ENCODE peak calls at places on chromosomes 11 and 22, in nine cellular contexts. One of them, this sample, is unnamed.

GRCh38 chr11:1422481-1422880 is 32.7 kb downstream of the BRSK2 start:
- DNase-seq in MM.1S: no peak
- DNase-seq in hepatocyte: peak; percentile 45
- DNase-seq in HCT116: no peak
- DNase-seq in neural progenitor cell: peak; percentile 62
- DNase-seq in OCI-LY7: no peak
- DNase-seq in SK-N-SH: no peak
- DNase-seq in PC-3: peak; percentile 7
- DNase-seq in GM23338: peak; percentile 56
- DNase-seq in this sample: peak; percentile 33

GRCh38 chr22:41479671-41480396 is 10.9 kb downstream of the ACO2 start:
- DNase-seq in MM.1S: no peak
- DNase-seq in hepatocyte: peak; percentile 33
- DNase-seq in HCT116: no peak
- DNase-seq in neural progenitor cell: peak; percentile 93
- DNase-seq in OCI-LY7: no peak
- DNase-seq in SK-N-SH: no peak
- DNase-seq in PC-3: no peak
- DNase-seq in GM23338: peak; percentile 75
- DNase-seq in this sample: peak; percentile 78

GRCh38 chr11:65558785-65559509 is 788 bp upstream of the LTBP3 start:
- DNase-seq in MM.1S: no peak
- DNase-seq in hepatocyte: peak; percentile 72
- DNase-seq in HCT116: no peak
- DNase-seq in neural progenitor cell: no peak
- DNase-seq in OCI-LY7: no peak
- DNase-seq in SK-N-SH: peak; percentile 70
- DNase-seq in PC-3: no peak
- DNase-seq in GM23338: no peak
- DNase-seq in this sample: peak; percentile 79

GRCh38 chr11:72781313-72782080 is 12.3 kb downstream of the STARD10 start:
- DNase-seq in MM.1S: peak; percentile 37
- DNase-seq in hepatocyte: peak; percentile 83
- DNase-seq in HCT116: no peak
- DNase-seq in neural progenitor cell: peak; percentile 70
- DNase-seq in OCI-LY7: peak; percentile 50
- DNase-seq in SK-N-SH: peak; percentile 92
- DNase-seq in PC-3: peak; percentile 28
- DNase-seq in GM23338: peak; percentile 66
- DNase-seq in this sample: peak; percentile 34

GRCh38 chr11:30960387-30960992 is 374.3 kb upstream of the MPPED2 start:
- DNase-seq in MM.1S: peak; percentile 51
- DNase-seq in hepatocyte: peak; percentile 70
- DNase-seq in HCT116: peak; percentile 35
- DNase-seq in neural progenitor cell: peak; percentile 72
- DNase-seq in OCI-LY7: peak; percentile 2
- DNase-seq in SK-N-SH: peak; percentile 30
- DNase-seq in PC-3: peak; percentile 42
- DNase-seq in GM23338: peak; percentile 73
- DNase-seq in this sample: peak; percentile 76

GRCh38 chr11:122779047-122779629 is 59.2 kb upstream of the CRTAM start:
- DNase-seq in MM.1S: no peak
- DNase-seq in hepatocyte: no peak
- DNase-seq in HCT116: no peak
- DNase-seq in neural progenitor cell: no peak
- DNase-seq in OCI-LY7: no peak
- DNase-seq in SK-N-SH: peak; percentile 43
- DNase-seq in PC-3: no peak
- DNase-seq in GM23338: no peak
- DNase-seq in this sample: no peak

GRCh38 chr22:35838849-35839646 is 121.4 kb downstream of the APOL5 start:
- DNase-seq in MM.1S: no peak
- DNase-seq in hepatocyte: peak; percentile 71
- DNase-seq in HCT116: peak; percentile 24
- DNase-seq in neural progenitor cell: peak; percentile 68
- DNase-seq in OCI-LY7: peak; percentile 69
- DNase-seq in SK-N-SH: no peak
- DNase-seq in PC-3: peak; percentile 54
- DNase-seq in GM23338: peak; percentile 70
- DNase-seq in this sample: peak; percentile 91

GRCh38 chr11:78080084-78080817 is 589 bp upstream of the NDUFC2 start:
- DNase-seq in MM.1S: peak; percentile 8
- DNase-seq in hepatocyte: no peak
- DNase-seq in HCT116: no peak
- DNase-seq in neural progenitor cell: no peak
- DNase-seq in OCI-LY7: no peak
- DNase-seq in SK-N-SH: no peak
- DNase-seq in PC-3: no peak
- DNase-seq in GM23338: peak; percentile 8
- DNase-seq in this sample: no peak

GRCh38 chr22:24200616-24201212 is 19.4 kb downstream of the SUSD2 start:
- DNase-seq in MM.1S: no peak
- DNase-seq in hepatocyte: no peak
- DNase-seq in HCT116: peak; percentile 67
- DNase-seq in neural progenitor cell: no peak
- DNase-seq in OCI-LY7: no peak
- DNase-seq in SK-N-SH: peak; percentile 6
- DNase-seq in PC-3: peak; percentile 65
- DNase-seq in GM23338: no peak
- DNase-seq in this sample: peak; percentile 74

GRCh38 chr11:115751244-115751643 is 247.0 kb upstream of the CADM1 start:
- DNase-seq in MM.1S: no peak
- DNase-seq in hepatocyte: no peak
- DNase-seq in HCT116: no peak
- DNase-seq in neural progenitor cell: peak; percentile 68
- DNase-seq in OCI-LY7: no peak
- DNase-seq in SK-N-SH: no peak
- DNase-seq in PC-3: no peak
- DNase-seq in GM23338: no peak
- DNase-seq in this sample: no peak

GRCh38 chr11:19321351-19321750 is 80.6 kb upstream of the E2F8 start:
- DNase-seq in MM.1S: no peak
- DNase-seq in hepatocyte: no peak
- DNase-seq in HCT116: no peak
- DNase-seq in neural progenitor cell: no peak
- DNase-seq in OCI-LY7: no peak
- DNase-seq in SK-N-SH: no peak
- DNase-seq in PC-3: no peak
- DNase-seq in GM23338: peak; percentile 28
- DNase-seq in this sample: no peak

GRCh38 chr11:15180212-15180814 is 65.6 kb downstream of the INSC start:
- DNase-seq in MM.1S: no peak
- DNase-seq in hepatocyte: no peak
- DNase-seq in HCT116: no peak
- DNase-seq in neural progenitor cell: no peak
- DNase-seq in OCI-LY7: no peak
- DNase-seq in SK-N-SH: no peak
- DNase-seq in PC-3: no peak
- DNase-seq in GM23338: no peak
- DNase-seq in this sample: peak; percentile 65

GRCh38 chr11:12124306-12124705 is 13.9 kb downstream of the MICAL2 start:
- DNase-seq in MM.1S: no peak
- DNase-seq in hepatocyte: no peak
- DNase-seq in HCT116: no peak
- DNase-seq in neural progenitor cell: no peak
- DNase-seq in OCI-LY7: no peak
- DNase-seq in SK-N-SH: no peak
- DNase-seq in PC-3: no peak
- DNase-seq in GM23338: no peak
- DNase-seq in this sample: no peak

GRCh38 chr11:66849501-66850234 is 6.4 kb downstream of the RCE1 start:
- DNase-seq in MM.1S: no peak
- DNase-seq in hepatocyte: no peak
- DNase-seq in HCT116: no peak
- DNase-seq in neural progenitor cell: no peak
- DNase-seq in OCI-LY7: no peak
- DNase-seq in SK-N-SH: peak; percentile 30
- DNase-seq in PC-3: no peak
- DNase-seq in GM23338: no peak
- DNase-seq in this sample: no peak

GRCh38 chr11:75536786-75537629 is 11.3 kb upstream of the GDPD5 start:
- DNase-seq in MM.1S: no peak
- DNase-seq in hepatocyte: no peak
- DNase-seq in HCT116: peak; percentile 87
- DNase-seq in neural progenitor cell: no peak
- DNase-seq in OCI-LY7: peak; percentile 59
- DNase-seq in SK-N-SH: no peak
- DNase-seq in PC-3: peak; percentile 98
- DNase-seq in GM23338: no peak
- DNase-seq in this sample: peak; percentile 37

GRCh38 chr22:38139901-38140300 is 29.4 kb upstream of the BAIAP2L2 start:
- DNase-seq in MM.1S: no peak
- DNase-seq in hepatocyte: no peak
- DNase-seq in HCT116: no peak
- DNase-seq in neural progenitor cell: no peak
- DNase-seq in OCI-LY7: no peak
- DNase-seq in SK-N-SH: no peak
- DNase-seq in PC-3: no peak
- DNase-seq in GM23338: no peak
- DNase-seq in this sample: no peak

DNA sequence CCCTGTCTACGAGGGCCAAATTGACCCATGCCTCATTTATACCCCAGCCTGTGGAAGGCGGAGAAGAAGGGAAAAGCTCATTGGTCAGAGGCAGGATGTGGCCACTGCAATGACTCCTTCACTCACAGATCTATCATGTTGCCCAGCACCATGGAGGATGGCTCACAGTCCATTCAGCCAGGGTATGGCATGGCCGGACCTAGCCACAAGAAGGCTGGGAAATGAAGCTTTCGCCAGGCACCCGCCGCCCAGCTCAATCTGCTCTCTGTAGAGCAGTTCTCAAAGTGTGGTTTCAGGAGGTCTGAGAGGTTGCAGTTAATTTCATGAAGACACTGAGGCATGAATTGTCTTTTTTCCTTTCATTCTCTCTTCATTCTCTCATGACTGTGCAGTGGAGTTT is 40.6 kb upstream of the LINC01488 start:
- DNase-seq in MM.1S: no peak
- DNase-seq in hepatocyte: no peak
- DNase-seq in HCT116: no peak
- DNase-seq in neural progenitor cell: no peak
- DNase-seq in OCI-LY7: no peak
- DNase-seq in SK-N-SH: no peak
- DNase-seq in PC-3: no peak
- DNase-seq in GM23338: no peak
- DNase-seq in this sample: no peak
- TF ChIP-seq EZH2phosphoT487 in MM.1S: no peak
- TF ChIP-seq EZH2phosphoT487 in hepatocyte: no peak
- TF ChIP-seq EZH2phosphoT487 in HCT116: no peak
- TF ChIP-seq EZH2phosphoT487 in neural progenitor cell: no peak
- TF ChIP-seq EZH2phosphoT487 in OCI-LY7: no peak
- TF ChIP-seq EZH2phosphoT487 in SK-N-SH: no peak
- TF ChIP-seq EZH2phosphoT487 in PC-3: no peak
- TF ChIP-seq EZH2phosphoT487 in GM23338: no peak
- TF ChIP-seq EZH2phosphoT487 in this sample: no peak

DNA sequence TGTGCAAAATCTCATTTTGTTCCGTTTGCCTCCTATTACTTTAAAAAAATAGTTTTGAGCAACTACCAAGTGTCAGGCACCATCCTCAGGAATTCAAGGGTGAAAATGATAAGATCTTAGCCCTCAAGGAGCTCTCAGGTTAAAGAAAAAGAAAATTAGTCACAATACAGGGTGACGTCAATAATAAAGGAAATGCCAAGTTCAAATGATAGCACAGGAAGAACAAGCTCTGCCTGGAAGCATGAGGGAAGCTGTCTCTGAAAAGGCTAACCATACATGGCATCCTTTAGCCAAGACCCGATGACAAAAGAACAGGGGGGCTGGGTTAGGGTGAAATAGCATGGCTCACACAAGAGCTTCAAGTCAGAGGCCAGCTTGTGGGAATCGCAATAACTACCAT is 11.1 kb upstream of the MPZL2 start:
- DNase-seq in MM.1S: no peak
- DNase-seq in hepatocyte: no peak
- DNase-seq in HCT116: no peak
- DNase-seq in neural progenitor cell: no peak
- DNase-seq in OCI-LY7: no peak
- DNase-seq in SK-N-SH: no peak
- DNase-seq in PC-3: peak; percentile 94
- DNase-seq in GM23338: no peak
- DNase-seq in this sample: no peak
- TF ChIP-seq EZH2phosphoT487 in MM.1S: no peak
- TF ChIP-seq EZH2phosphoT487 in hepatocyte: no peak
- TF ChIP-seq EZH2phosphoT487 in HCT116: no peak
- TF ChIP-seq EZH2phosphoT487 in neural progenitor cell: no peak
- TF ChIP-seq EZH2phosphoT487 in OCI-LY7: no peak
- TF ChIP-seq EZH2phosphoT487 in SK-N-SH: no peak
- TF ChIP-seq EZH2phosphoT487 in PC-3: no peak
- TF ChIP-seq EZH2phosphoT487 in GM23338: no peak
- TF ChIP-seq EZH2phosphoT487 in this sample: no peak

GRCh38 chr11:104238916-104239315 is 75.0 kb upstream of the PDGFD start:
- DNase-seq in MM.1S: no peak
- DNase-seq in hepatocyte: no peak
- DNase-seq in HCT116: no peak
- DNase-seq in neural progenitor cell: no peak
- DNase-seq in OCI-LY7: no peak
- DNase-seq in SK-N-SH: no peak
- DNase-seq in PC-3: no peak
- DNase-seq in GM23338: no peak
- DNase-seq in this sample: no peak
- TF ChIP-seq EZH2phosphoT487 in MM.1S: no peak
- TF ChIP-seq EZH2phosphoT487 in hepatocyte: no peak
- TF ChIP-seq EZH2phosphoT487 in HCT116: no peak
- TF ChIP-seq EZH2phosphoT487 in neural progenitor cell: no peak
- TF ChIP-seq EZH2phosphoT487 in OCI-LY7: no peak
- TF ChIP-seq EZH2phosphoT487 in SK-N-SH: no peak
- TF ChIP-seq EZH2phosphoT487 in PC-3: no peak
- TF ChIP-seq EZH2phosphoT487 in GM23338: no peak
- TF ChIP-seq EZH2phosphoT487 in this sample: no peak

DNA sequence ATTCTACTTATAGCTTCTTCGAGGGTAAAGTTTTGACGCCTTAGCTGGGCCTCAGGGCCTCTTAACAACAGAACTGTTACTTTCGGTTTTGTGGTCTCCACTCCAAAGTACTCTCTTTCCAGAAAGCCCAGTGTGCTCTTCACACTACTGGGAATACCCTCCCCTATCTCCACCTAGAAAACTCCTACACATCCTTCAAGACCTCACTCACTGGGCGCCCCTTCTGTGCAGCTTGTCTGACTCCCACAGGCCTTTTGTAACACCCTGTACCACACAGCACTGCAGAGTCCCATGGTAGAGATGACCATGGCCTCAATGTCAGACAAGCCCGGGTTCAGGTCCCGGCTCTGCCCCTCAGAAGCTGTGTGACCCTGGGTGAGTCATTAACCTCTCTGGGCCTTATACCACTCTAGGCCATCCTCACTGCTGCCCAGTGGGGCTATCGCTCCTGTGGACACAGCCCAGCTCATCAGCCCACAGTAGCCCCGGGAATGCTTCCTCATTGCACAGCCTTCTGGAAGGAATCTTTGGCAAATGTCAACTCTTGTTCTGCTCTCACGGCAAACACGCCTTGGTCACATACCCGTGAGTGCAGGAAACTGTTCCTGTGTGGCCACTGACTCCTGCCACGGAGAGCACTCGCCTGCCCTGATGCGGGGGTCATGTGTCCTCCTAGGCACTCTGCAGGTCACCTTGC is 51.4 kb downstream of the SHISAL1 start:
- DNase-seq in MM.1S: no peak
- DNase-seq in hepatocyte: no peak
- DNase-seq in HCT116: no peak
- DNase-seq in neural progenitor cell: no peak
- DNase-seq in OCI-LY7: no peak
- DNase-seq in SK-N-SH: no peak
- DNase-seq in PC-3: no peak
- DNase-seq in GM23338: no peak
- DNase-seq in this sample: no peak
- TF ChIP-seq EZH2phosphoT487 in MM.1S: no peak
- TF ChIP-seq EZH2phosphoT487 in hepatocyte: no peak
- TF ChIP-seq EZH2phosphoT487 in HCT116: no peak
- TF ChIP-seq EZH2phosphoT487 in neural progenitor cell: no peak
- TF ChIP-seq EZH2phosphoT487 in OCI-LY7: no peak
- TF ChIP-seq EZH2phosphoT487 in SK-N-SH: no peak
- TF ChIP-seq EZH2phosphoT487 in PC-3: no peak
- TF ChIP-seq EZH2phosphoT487 in GM23338: no peak
- TF ChIP-seq EZH2phosphoT487 in this sample: no peak

GRCh38 chr11:5621580-5621979 is 3.2 kb upstream of the TRIM34 start:
- DNase-seq in MM.1S: no peak
- DNase-seq in hepatocyte: no peak
- DNase-seq in HCT116: no peak
- DNase-seq in neural progenitor cell: no peak
- DNase-seq in OCI-LY7: no peak
- DNase-seq in SK-N-SH: no peak
- DNase-seq in PC-3: no peak
- DNase-seq in GM23338: no peak
- DNase-seq in this sample: no peak
- TF ChIP-seq EZH2phosphoT487 in MM.1S: no peak
- TF ChIP-seq EZH2phosphoT487 in hepatocyte: no peak
- TF ChIP-seq EZH2phosphoT487 in HCT116: no peak
- TF ChIP-seq EZH2phosphoT487 in neural progenitor cell: no peak
- TF ChIP-seq EZH2phosphoT487 in OCI-LY7: no peak
- TF ChIP-seq EZH2phosphoT487 in SK-N-SH: no peak
- TF ChIP-seq EZH2phosphoT487 in PC-3: no peak
- TF ChIP-seq EZH2phosphoT487 in GM23338: no peak
- TF ChIP-seq EZH2phosphoT487 in this sample: no peak